ENCODE peak calls at places on chromosomes 11 and 22, in ten cellular contexts. X, K, Z, D, H, G, T, I, J and F are unnamed samples.

GRCh38 chr11:123490527-123490926 is 60.5 kb downstream of the GRAMD1B start:
- DNase-seq in X (no peak), K (no peak), Z (no peak), D (no peak), H (no peak), G (no peak), T (no peak), I (no peak), J (no peak), F (no peak)

GRCh38 chr11:130165601-130166456 is 6.2 kb downstream of the ST14 start:
- DNase-seq in X (no peak), K (no peak), Z (no peak), D (no peak), H (no peak), G (no peak), T (peak), I (no peak), J (no peak), F (no peak)

GRCh38 chr11:85647078-85647477 is 689 bp upstream of the TMEM126A start:
- DNase-seq in X (no peak), K (no peak), Z (no peak), D (no peak), H (no peak), G (no peak), T (no peak), I (no peak), J (no peak), F (no peak)

GRCh38 chr22:33831651-33832050 is 88.6 kb downstream of the LARGE1 start:
- DNase-seq in X (no peak), K (no peak), Z (no peak), D (no peak), H (no peak), G (no peak), T (no peak), I (no peak), J (no peak), F (no peak)

GRCh38 chr11:125072961-125073590 is 10.0 kb downstream of the SLC37A2 start:
- DNase-seq in X (no peak), K (no peak), Z (no peak), D (no peak), H (peak), G (no peak), T (no peak), I (no peak), J (no peak), F (no peak)

GRCh38 chr11:15897211-15897960 is 459.0 kb downstream of the SOX6 start:
- DNase-seq in X (peak), K (no peak), Z (no peak), D (no peak), H (no peak), G (peak), T (no peak), I (no peak), J (peak), F (no peak)

GRCh38 chr11:90434858-90435257 is 212.0 kb upstream of the CHORDC1 start:
- DNase-seq in X (no peak), K (no peak), Z (no peak), D (no peak), H (peak), G (no peak), T (no peak), I (no peak), J (no peak), F (no peak)

GRCh38 chr11:11537871-11538270 is 83.9 kb downstream of the GALNT18 start:
- DNase-seq in X (no peak), K (no peak), Z (no peak), D (no peak), H (no peak), G (no peak), T (no peak), I (no peak), J (no peak), F (no peak)

GRCh38 chr22:20646906-20647305 is 127.0 kb upstream of the SERPIND1 start:
- DNase-seq in X (no peak), K (no peak), Z (peak), D (no peak), H (no peak), G (no peak), T (no peak), I (no peak), J (no peak), F (peak)

GRCh38 chr11:30586251-30587144 is at the start of gene MPPED2:
- DNase-seq in X (no peak), K (peak), Z (peak), D (peak), H (peak), G (no peak), T (peak), I (no peak), J (no peak), F (no peak)

GRCh38 chr22:39383841-39384625 is 15.5 kb upstream of the TAB1 start:
- DNase-seq in X (no peak), K (no peak), Z (no peak), D (no peak), H (no peak), G (peak), T (no peak), I (no peak), J (no peak), F (no peak)

GRCh38 chr11:105144887-105145286 is 5.3 kb upstream of the CARD18 start:
- DNase-seq in X (peak), K (no peak), Z (no peak), D (no peak), H (no peak), G (peak), T (no peak), I (no peak), J (peak), F (no peak)

GRCh38 chr22:37643225-37643847 is 3.9 kb downstream of the SH3BP1 start:
- DNase-seq in X (peak), K (peak), Z (peak), D (peak), H (peak), G (peak), T (peak), I (peak), J (no peak), F (peak)